ENCODE peak calls at places on chromosomes 1 and 21, in five cellular contexts. A is ovary, Q is hepatocyte, O is esophagus squamous epithelium, P is H1. I is an unnamed sample.
A peak's percentile ranks its signal among the peaks of the same experiment; 100 is the strongest.

GRCh38 chr1:162741574-162741973 is 48.9 kb upstream of the HSD17B7 start:
- DNase-seq in A (no peak), Q (no peak), O (no peak), P (no peak), I (no peak)

GRCh38 chr1:152768847-152769533 is 6.0 kb upstream of the LCE1F start:
- DNase-seq in A (no peak), Q (no peak), O (no peak), P (no peak), I (no peak)

GRCh38 chr21:42847726-42848125 is 31.6 kb downstream of the WDR4 start:
- DNase-seq in A (no peak), Q (no peak), O (no peak), P (no peak), I (no peak)

GRCh38 chr1:98920441-98921110 is 84.1 kb downstream of the PLPPR5 start:
- DNase-seq in A (no peak), Q (no peak), O (no peak), P (no peak), I (no peak)

GRCh38 chr1:176996455-176997090 is 167.9 kb downstream of the ASTN1 start:
- DNase-seq in A (no peak), Q (no peak), O (no peak), P (peak; percentile 56), I (no peak)

GRCh38 chr1:106406114-106406513 is 650.4 kb upstream of the PRMT6 start:
- DNase-seq in A (no peak), Q (no peak), O (no peak), P (no peak), I (no peak)

GRCh38 chr1:201533836-201534235 is 5.1 kb upstream of the NAV1 start:
- DNase-seq in A (no peak), Q (no peak), O (no peak), P (no peak), I (no peak)

GRCh38 chr1:87880747-87881133 is 552.1 kb downstream of the LMO4 start:
- DNase-seq in A (no peak), Q (no peak), O (no peak), P (no peak), I (no peak)

GRCh38 chr1:207091185-207091906 is 2.7 kb downstream of the C4BPB start:
- DNase-seq in A (no peak), Q (no peak), O (no peak), P (no peak), I (no peak)
- H3K4me3 ChIP-seq in A (no peak overlapping the region), Q (no peak overlapping the region), O (no peak overlapping the region), P (no peak overlapping the region), I (no peak overlapping the region)

GRCh38 chr1:230356190-230356589 is 69.9 kb downstream of the PGBD5 start:
- DNase-seq in A (no peak), Q (no peak), O (no peak), P (no peak), I (no peak)

GRCh38 chr1:230361941-230362340 is 64.2 kb downstream of the PGBD5 start:
- DNase-seq in A (no peak), Q (no peak), O (no peak), P (no peak), I (no peak)

GRCh38 chr1:230362949-230363348 is 63.2 kb downstream of the PGBD5 start:
- DNase-seq in A (no peak), Q (no peak), O (no peak), P (no peak), I (no peak)

GRCh38 chr1:230356869-230357778 is 69.0 kb downstream of the PGBD5 start:
- DNase-seq in A (no peak), Q (no peak), O (no peak), P (no peak), I (no peak)

GRCh38 chr1:230359992-230360391 is 66.1 kb downstream of the PGBD5 start:
- DNase-seq in A (no peak), Q (peak; percentile 43), O (no peak), P (no peak), I (no peak)
- H3K27ac ChIP-seq in A (no peak overlapping the region), Q (no peak overlapping the region), O (no peak overlapping the region), P (no peak overlapping the region), I (no peak overlapping the region)

GRCh38 chr1:42952353-42953001 is 6.2 kb downstream of the SLC2A1 start:
- DNase-seq in A (no peak), Q (no peak), O (no peak), P (no peak), I (no peak)

GRCh38 chr1:42955311-42956063 is 3.2 kb downstream of the SLC2A1 start:
- DNase-seq in A (no peak), Q (no peak), O (no peak), P (no peak), I (no peak)

GRCh38 chr1:42951588-42951987 is 7.1 kb downstream of the SLC2A1 start:
- DNase-seq in A (no peak), Q (no peak), O (no peak), P (no peak), I (no peak)

GRCh38 chr1:42956739-42957138 is 1.9 kb downstream of the SLC2A1 start:
- DNase-seq in A (no peak), Q (no peak), O (no peak), P (no peak), I (no peak)

DNA sequence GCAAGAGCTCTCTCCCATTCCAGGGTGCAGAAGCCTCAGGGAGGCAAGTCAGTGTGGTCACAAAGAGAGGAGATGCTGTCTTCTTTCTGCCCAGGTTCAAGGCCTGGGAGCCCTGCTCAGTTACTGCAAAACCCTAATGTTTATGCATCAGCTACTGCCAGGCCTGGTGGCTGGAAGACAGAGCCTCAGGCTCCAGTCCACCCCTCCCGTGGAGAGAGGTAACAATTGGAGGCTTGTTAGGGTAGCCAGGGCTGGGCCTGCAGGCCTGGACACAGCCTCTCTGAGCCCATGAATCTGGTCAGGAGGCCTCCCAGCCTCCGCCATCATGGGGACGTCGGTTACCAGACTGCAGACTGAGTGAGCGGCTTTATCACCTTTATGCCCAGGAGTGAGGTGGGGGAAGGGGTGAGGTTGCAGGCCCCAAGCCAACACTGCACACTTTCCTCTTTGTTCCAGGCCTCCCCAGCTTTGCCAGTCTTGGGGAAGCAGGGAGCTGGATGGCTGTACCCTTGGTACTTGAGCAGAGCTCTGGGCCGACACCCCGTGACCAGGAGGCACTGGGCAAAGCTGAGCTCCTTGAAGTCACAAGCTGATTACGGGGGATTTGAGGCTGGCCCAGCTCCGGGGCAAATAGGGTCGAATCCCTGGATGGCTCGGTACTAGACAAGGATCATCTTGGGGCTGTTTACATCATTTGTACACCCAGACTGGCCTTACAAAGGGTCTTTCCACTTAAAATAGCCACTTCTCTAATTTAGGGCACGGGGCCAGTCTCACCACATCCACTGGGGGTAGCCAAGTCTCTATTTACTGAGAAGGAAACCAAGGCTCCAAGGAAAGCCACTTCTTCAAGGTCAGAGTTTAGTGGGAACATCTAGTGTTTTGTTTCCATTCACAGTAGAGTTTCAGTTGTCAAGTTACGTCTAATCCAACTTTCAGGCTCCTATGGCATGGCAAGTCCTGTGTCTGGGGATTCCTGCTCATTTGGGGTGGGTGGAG is 5.2 kb downstream of the SLC2A1 start:
- DNase-seq in A (no peak), Q (no peak), O (no peak), P (no peak), I (no peak)
- H3K4me1 ChIP-seq in A (no peaks in the 10 kb centered on the region), Q (peaks cover 13% of the 10 kb centered on the region), O (peaks cover 45% of the 10 kb centered on the region), P (peaks cover 27% of the 10 kb centered on the region), I (peaks cover 28% of the 10 kb centered on the region)

DNA sequence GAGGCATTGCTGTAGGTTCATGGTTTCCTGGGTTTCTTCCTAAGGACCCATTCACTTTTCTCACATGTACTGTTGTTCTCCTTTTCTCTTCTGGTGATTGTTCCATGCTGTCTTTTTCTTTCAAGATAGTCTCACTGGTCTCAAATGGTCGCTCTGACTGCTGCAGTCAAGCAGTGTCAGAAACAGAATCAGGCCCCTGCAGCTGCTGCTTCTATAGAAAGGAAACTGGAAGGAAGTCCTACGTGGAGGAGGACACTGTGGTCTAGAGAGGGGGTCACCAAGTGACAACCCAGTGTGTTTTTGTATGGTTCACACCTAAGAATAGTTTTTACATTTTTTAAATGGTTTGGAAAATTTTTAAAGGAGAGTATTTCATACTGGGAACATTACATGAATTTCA is 2.4 kb downstream of the NECAP2 start:
- DNase-seq in A (no peak), Q (no peak), O (no peak), P (no peak), I (no peak)
- H3K4me3 ChIP-seq in A (no peak overlapping the region), Q (no peak overlapping the region), O (no peak overlapping the region), P (no peak overlapping the region), I (no peak overlapping the region)

DNA sequence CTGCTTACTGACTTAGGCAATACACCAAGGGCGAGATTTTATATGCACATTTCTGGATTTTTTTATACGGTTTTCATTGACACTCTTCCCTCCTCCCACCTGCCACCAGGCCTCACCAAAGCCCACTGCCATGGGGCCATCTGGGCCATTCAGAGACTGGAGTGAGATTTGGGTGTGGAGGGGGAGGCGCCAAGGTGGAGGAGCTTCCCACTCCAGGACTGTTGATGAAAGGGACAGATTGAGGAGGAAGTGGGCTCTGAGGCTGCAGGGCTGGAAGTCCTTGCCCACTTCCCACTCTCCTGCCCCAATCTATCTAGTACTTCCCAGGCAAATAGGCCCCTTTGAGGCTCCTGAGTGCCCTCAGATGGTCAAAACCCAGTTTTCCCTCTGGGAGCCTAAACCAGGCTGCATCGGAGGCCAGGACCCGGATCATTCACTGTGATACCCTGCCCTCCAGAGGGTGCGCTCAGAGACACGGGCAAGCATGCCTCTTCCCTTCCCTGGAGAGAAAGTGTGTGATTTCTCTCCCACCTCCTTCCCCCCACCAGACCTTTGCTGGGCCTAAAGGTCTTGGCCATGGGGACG is 57.9 kb downstream of the LACTBL1 start:
- DNase-seq in A (no peak), Q (no peak), O (no peak), P (no peak), I (no peak)
- H3K27ac ChIP-seq in A (no peak overlapping the region), Q (no peak overlapping the region), O (no peak overlapping the region), P (no peak overlapping the region), I (no peak overlapping the region)